ENCODE peak calls at places on chromosome X, in six cellular contexts. One of them, this sample, is unnamed.

GRCh38 chrX:103066606-103067005 is 2.6 kb upstream of the BEX1 start:
- DNase-seq in dorsolateral prefrontal cortex: no peak
- DNase-seq in fibroblast of mammary gland: peak
- DNase-seq in CD4-positive, alpha-beta T cell: no peak
- DNase-seq in AG09319: no peak
- DNase-seq in PC-9: no peak
- DNase-seq in this sample: no peak

GRCh38 chrX:118498755-118499154 is 3.1 kb downstream of the DOCK11 start:
- DNase-seq in fibroblast of mammary gland: no peak
- DNase-seq in PC-9: no peak
- DNase-seq in dorsolateral prefrontal cortex: no peak
- DNase-seq in AG09319: no peak
- DNase-seq in CD4-positive, alpha-beta T cell: no peak
- DNase-seq in this sample: no peak

GRCh38 chrX:114361076-114361475 is 222.8 kb upstream of the HTR2C start:
- DNase-seq in fibroblast of mammary gland: no peak
- DNase-seq in PC-9: no peak
- DNase-seq in CD4-positive, alpha-beta T cell: no peak
- DNase-seq in dorsolateral prefrontal cortex: no peak
- DNase-seq in AG09319: no peak
- DNase-seq in this sample: no peak

GRCh38 chrX:15242899-15243555 is 26.9 kb downstream of the ASB9 start:
- DNase-seq in dorsolateral prefrontal cortex: no peak
- DNase-seq in PC-9: peak
- DNase-seq in AG09319: peak
- DNase-seq in CD4-positive, alpha-beta T cell: no peak
- DNase-seq in fibroblast of mammary gland: peak
- DNase-seq in this sample: peak

GRCh38 chrX:142096263-142096662 is 108.8 kb downstream of the MAGEC2 start:
- DNase-seq in PC-9: no peak
- DNase-seq in fibroblast of mammary gland: no peak
- DNase-seq in AG09319: no peak
- DNase-seq in dorsolateral prefrontal cortex: no peak
- DNase-seq in CD4-positive, alpha-beta T cell: no peak
- DNase-seq in this sample: no peak

GRCh38 chrX:38052096-38052495 is 45.7 kb downstream of the SYTL5 start:
- DNase-seq in AG09319: peak
- DNase-seq in dorsolateral prefrontal cortex: no peak
- DNase-seq in CD4-positive, alpha-beta T cell: no peak
- DNase-seq in fibroblast of mammary gland: peak
- DNase-seq in PC-9: no peak
- DNase-seq in this sample: no peak

GRCh38 chrX:31604629-31605221 is 532.9 kb upstream of the FTHL17 start:
- DNase-seq in fibroblast of mammary gland: no peak
- DNase-seq in CD4-positive, alpha-beta T cell: no peak
- DNase-seq in dorsolateral prefrontal cortex: no peak
- DNase-seq in AG09319: no peak
- DNase-seq in PC-9: no peak
- DNase-seq in this sample: no peak

GRCh38 chrX:110563276-110563675 is 204.6 kb downstream of the RTL9 start:
- DNase-seq in PC-9: no peak
- DNase-seq in AG09319: no peak
- DNase-seq in fibroblast of mammary gland: peak
- DNase-seq in dorsolateral prefrontal cortex: no peak
- DNase-seq in CD4-positive, alpha-beta T cell: no peak
- DNase-seq in this sample: no peak

GRCh38 chrX:100424012-100424411 is 13.9 kb upstream of the PCDH19 start:
- DNase-seq in fibroblast of mammary gland: peak
- DNase-seq in AG09319: no peak
- DNase-seq in dorsolateral prefrontal cortex: no peak
- DNase-seq in CD4-positive, alpha-beta T cell: no peak
- DNase-seq in PC-9: no peak
- DNase-seq in this sample: no peak

GRCh38 chrX:154509455-154509854 is 6.6 kb downstream of the FAM3A start:
- DNase-seq in PC-9: no peak
- DNase-seq in fibroblast of mammary gland: no peak
- DNase-seq in dorsolateral prefrontal cortex: no peak
- DNase-seq in CD4-positive, alpha-beta T cell: no peak
- DNase-seq in AG09319: no peak
- DNase-seq in this sample: no peak

DNA sequence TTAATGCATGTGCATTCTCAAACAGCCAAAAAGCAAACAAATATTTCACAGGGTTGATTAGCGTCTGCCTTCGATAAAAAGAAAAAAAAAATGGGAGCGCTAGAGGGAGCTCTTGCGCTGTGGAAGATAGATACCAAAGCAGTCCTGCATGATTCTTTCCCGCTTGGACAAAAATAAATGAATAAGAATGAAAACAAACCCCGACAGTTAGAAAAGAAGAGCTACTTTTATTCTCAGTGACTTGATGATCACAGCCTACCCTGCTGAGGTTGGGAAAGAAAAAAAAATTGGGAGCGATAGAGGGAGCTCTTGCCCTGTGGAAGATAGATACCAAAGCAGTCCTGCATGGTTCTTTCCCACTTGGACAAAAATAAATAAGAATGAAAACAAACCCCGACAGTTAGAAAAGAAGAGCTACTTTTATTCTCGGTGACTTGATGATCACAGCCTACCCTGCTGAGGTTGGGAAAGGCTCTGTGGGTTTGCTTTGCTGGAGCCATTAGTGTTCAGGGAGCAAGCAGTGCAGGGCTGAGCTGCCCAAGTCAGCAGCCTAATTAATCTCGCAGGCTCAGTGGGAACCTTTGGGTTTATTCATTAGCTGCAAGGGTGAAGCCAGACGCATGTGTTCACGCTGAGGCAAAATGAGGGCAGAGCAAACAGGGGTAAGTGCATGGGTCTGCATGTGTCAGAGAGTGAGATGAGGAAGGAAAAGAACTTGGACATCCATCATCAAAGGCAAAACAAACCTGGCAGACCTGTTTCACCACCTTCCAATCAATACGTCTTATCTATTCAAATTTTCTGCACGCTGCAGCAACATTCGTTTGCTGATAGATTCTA is 249.3 kb upstream of the PRKX start:
- DNase-seq in dorsolateral prefrontal cortex: no peak
- DNase-seq in AG09319: no peak
- DNase-seq in fibroblast of mammary gland: peak
- DNase-seq in PC-9: peak
- DNase-seq in CD4-positive, alpha-beta T cell: no peak
- DNase-seq in this sample: peak
- TF ChIP-seq CTCF in dorsolateral prefrontal cortex: peak
- TF ChIP-seq CTCF in AG09319: peak
- TF ChIP-seq CTCF in fibroblast of mammary gland: peak
- TF ChIP-seq CTCF in PC-9: peak
- TF ChIP-seq CTCF in CD4-positive, alpha-beta T cell: peak
- TF ChIP-seq CTCF in this sample: peak

DNA sequence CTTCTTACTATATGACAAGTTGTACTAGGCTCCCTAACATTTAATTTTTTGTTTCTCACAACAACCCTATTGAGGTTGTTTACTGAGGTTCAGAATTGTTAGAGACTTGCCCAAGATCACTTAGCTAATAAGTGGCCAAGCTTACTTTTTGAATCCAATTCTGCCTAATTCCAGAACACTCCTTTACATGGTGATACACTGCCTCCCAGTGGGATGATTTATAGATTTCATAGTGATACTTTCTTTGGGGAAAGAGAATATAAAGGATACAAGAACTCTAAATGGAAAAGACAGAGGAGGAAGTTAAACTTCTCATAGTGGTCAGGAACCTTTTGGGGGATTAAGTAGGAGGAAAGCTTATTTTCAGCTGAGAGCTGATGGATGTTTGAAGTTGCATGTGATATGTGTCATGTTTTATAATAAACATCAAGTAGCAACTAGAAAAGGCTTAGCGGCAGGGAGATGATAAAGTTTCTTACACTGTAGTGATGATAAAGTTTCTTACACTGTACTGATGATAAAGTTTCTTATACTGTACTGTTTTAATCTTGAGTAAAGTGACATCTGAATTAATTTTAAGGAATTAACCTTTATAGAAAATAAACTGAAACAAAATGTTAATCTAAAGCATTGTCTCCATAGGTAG is 15.3 kb downstream of the STAG2 start:
- DNase-seq in AG09319: no peak
- DNase-seq in dorsolateral prefrontal cortex: no peak
- DNase-seq in PC-9: no peak
- DNase-seq in fibroblast of mammary gland: peak
- DNase-seq in CD4-positive, alpha-beta T cell: no peak
- DNase-seq in this sample: no peak
- TF ChIP-seq CTCF in AG09319: peak
- TF ChIP-seq CTCF in dorsolateral prefrontal cortex: peak
- TF ChIP-seq CTCF in PC-9: peak
- TF ChIP-seq CTCF in fibroblast of mammary gland: peak
- TF ChIP-seq CTCF in CD4-positive, alpha-beta T cell: no peak
- TF ChIP-seq CTCF in this sample: peak

DNA sequence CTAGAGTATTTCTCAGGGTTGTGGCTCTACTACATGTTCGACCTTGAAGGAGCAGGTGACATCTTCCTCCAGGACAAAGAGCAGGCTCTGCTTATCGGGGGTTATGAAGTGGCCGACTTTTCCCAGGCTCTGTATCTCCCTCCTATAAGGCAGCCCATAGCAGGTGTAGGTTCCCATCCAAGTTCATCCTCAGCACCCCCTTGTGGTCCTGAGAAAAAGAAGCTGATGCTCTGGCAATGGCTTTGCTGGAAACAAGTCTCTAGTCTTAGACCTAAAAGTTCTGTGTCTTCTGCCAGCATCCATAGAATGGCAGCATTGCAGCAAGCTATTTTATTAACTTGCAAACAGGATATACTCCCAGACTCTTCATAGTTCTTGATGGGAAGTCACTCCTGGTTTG is 836.6 kb upstream of the PRKX start:
- DNase-seq in AG09319: no peak
- DNase-seq in dorsolateral prefrontal cortex: no peak
- DNase-seq in CD4-positive, alpha-beta T cell: no peak
- DNase-seq in fibroblast of mammary gland: no peak
- DNase-seq in PC-9: no peak
- DNase-seq in this sample: no peak
- TF ChIP-seq CTCF in AG09319: no peak
- TF ChIP-seq CTCF in dorsolateral prefrontal cortex: no peak
- TF ChIP-seq CTCF in CD4-positive, alpha-beta T cell: no peak
- TF ChIP-seq CTCF in fibroblast of mammary gland: no peak
- TF ChIP-seq CTCF in PC-9: peak
- TF ChIP-seq CTCF in this sample: peak

DNA sequence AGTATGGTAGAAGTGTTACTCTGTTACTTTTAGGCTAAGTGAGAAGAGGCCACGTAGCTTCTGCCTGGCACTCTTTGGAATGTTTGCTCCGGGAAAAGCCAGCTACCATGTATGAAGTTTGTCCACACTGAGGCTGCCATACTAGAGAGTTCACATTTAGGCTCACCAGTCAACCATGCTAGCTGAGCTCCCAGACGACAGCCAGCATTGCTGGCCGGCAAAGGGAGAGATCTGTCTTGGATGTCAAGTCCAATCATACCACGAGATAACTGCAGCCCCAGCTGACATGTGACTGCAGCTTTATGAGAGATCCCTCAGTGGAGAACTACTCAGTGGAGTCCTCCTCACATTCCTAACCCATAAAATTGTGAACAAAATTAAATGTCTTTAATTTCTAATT is 321.2 kb upstream of the F9 start:
- DNase-seq in fibroblast of mammary gland: no peak
- DNase-seq in dorsolateral prefrontal cortex: no peak
- DNase-seq in AG09319: no peak
- DNase-seq in PC-9: no peak
- DNase-seq in CD4-positive, alpha-beta T cell: no peak
- DNase-seq in this sample: no peak
- TF ChIP-seq CTCF in fibroblast of mammary gland: no peak
- TF ChIP-seq CTCF in dorsolateral prefrontal cortex: no peak
- TF ChIP-seq CTCF in AG09319: no peak
- TF ChIP-seq CTCF in PC-9: no peak
- TF ChIP-seq CTCF in CD4-positive, alpha-beta T cell: no peak
- TF ChIP-seq CTCF in this sample: no peak

DNA sequence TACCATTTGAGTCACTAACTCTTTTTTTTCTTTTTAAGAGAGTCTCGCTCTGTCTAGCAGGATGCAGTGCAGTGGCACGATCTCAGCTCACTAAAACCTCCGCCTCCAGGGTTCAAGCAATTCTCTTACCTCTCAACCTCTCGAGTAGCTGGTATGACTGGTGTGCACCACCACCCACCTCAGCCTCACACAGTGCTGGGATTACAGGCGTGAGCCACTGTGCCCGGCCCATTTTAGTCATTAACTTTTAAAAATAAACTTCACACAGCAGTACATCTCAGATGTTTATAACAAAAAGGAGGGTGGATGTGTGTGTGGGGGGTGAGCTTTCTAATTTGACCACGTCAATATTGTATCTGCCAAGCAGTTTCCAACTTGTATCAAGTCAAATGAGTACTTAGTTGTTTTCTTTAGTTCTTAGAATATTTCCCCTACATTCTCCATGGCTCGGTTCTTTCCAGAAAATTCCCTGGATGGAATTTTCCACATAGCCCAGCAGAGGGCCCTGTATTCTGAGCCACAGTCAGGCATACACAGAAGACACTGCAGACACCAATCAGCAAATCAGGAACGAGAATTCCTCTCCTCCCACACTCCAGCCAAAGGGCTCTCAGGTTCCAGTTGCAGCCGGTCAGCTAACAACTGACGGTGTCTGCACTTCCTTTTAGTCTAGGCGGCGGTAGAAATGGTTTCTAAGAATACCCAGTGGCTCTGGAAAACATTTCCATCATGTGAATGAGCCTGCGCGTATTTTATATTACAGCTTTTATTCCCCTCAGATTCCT is 20.1 kb upstream of the ARAF start:
- DNase-seq in CD4-positive, alpha-beta T cell: no peak
- DNase-seq in AG09319: peak
- DNase-seq in dorsolateral prefrontal cortex: peak
- DNase-seq in fibroblast of mammary gland: peak
- DNase-seq in PC-9: peak
- DNase-seq in this sample: peak
- TF ChIP-seq CTCF in CD4-positive, alpha-beta T cell: peak
- TF ChIP-seq CTCF in AG09319: peak
- TF ChIP-seq CTCF in dorsolateral prefrontal cortex: peak
- TF ChIP-seq CTCF in fibroblast of mammary gland: peak
- TF ChIP-seq CTCF in PC-9: peak
- TF ChIP-seq CTCF in this sample: peak

GRCh38 chrX:53244610-53245009 is 19.6 kb upstream of the KDM5C start:
- DNase-seq in dorsolateral prefrontal cortex: no peak
- DNase-seq in PC-9: no peak
- DNase-seq in AG09319: no peak
- DNase-seq in CD4-positive, alpha-beta T cell: no peak
- DNase-seq in fibroblast of mammary gland: no peak
- DNase-seq in this sample: no peak
- TF ChIP-seq CTCF in dorsolateral prefrontal cortex: no peak
- TF ChIP-seq CTCF in PC-9: peak
- TF ChIP-seq CTCF in AG09319: peak
- TF ChIP-seq CTCF in CD4-positive, alpha-beta T cell: no peak
- TF ChIP-seq CTCF in fibroblast of mammary gland: peak
- TF ChIP-seq CTCF in this sample: peak